ENCODE peak calls at places on chromosomes 3 and 15, in nine cellular contexts. One of them, this sample, is unnamed.

GRCh38 chr15:31516459-31516858 is 189.8 kb downstream of the KLF13 start:
- DNase-seq in heart left ventricle: no peak
- DNase-seq in stomach: no peak
- DNase-seq in breast epithelium: no peak
- DNase-seq in esophagus squamous epithelium: no peak
- DNase-seq in A549: no peak
- DNase-seq in tibial nerve: no peak
- DNase-seq in H54: no peak
- DNase-seq in ovary: no peak
- DNase-seq in this sample: peak

GRCh38 chr3:24020036-24020691 is 75.1 kb downstream of the NR1D2 start:
- DNase-seq in heart left ventricle: no peak
- DNase-seq in stomach: no peak
- DNase-seq in breast epithelium: no peak
- DNase-seq in esophagus squamous epithelium: no peak
- DNase-seq in A549: no peak
- DNase-seq in tibial nerve: no peak
- DNase-seq in H54: no peak
- DNase-seq in ovary: no peak
- DNase-seq in this sample: no peak

GRCh38 chr3:175411405-175411804 is 552.3 kb downstream of the NAALADL2 start:
- DNase-seq in heart left ventricle: no peak
- DNase-seq in stomach: no peak
- DNase-seq in breast epithelium: no peak
- DNase-seq in esophagus squamous epithelium: no peak
- DNase-seq in A549: no peak
- DNase-seq in tibial nerve: no peak
- DNase-seq in H54: no peak
- DNase-seq in ovary: no peak
- DNase-seq in this sample: no peak

GRCh38 chr15:31537770-31538592 is 211.3 kb downstream of the KLF13 start:
- DNase-seq in heart left ventricle: no peak
- DNase-seq in stomach: no peak
- DNase-seq in breast epithelium: no peak
- DNase-seq in esophagus squamous epithelium: no peak
- DNase-seq in A549: no peak
- DNase-seq in tibial nerve: no peak
- DNase-seq in H54: no peak
- DNase-seq in ovary: no peak
- DNase-seq in this sample: no peak

GRCh38 chr3:195065142-195065863 is 205.7 kb downstream of the XXYLT1 start:
- DNase-seq in heart left ventricle: peak
- DNase-seq in stomach: no peak
- DNase-seq in breast epithelium: no peak
- DNase-seq in esophagus squamous epithelium: no peak
- DNase-seq in A549: no peak
- DNase-seq in tibial nerve: no peak
- DNase-seq in H54: no peak
- DNase-seq in ovary: no peak
- DNase-seq in this sample: no peak

GRCh38 chr15:48494646-48495045 is 150.9 kb downstream of the FBN1 start:
- DNase-seq in heart left ventricle: no peak
- DNase-seq in stomach: no peak
- DNase-seq in breast epithelium: no peak
- DNase-seq in esophagus squamous epithelium: no peak
- DNase-seq in A549: no peak
- DNase-seq in tibial nerve: no peak
- DNase-seq in H54: no peak
- DNase-seq in ovary: no peak
- DNase-seq in this sample: no peak

GRCh38 chr3:52446631-52447511 is 2.0 kb upstream of the SEMA3G start:
- DNase-seq in heart left ventricle: peak
- DNase-seq in stomach: peak
- DNase-seq in breast epithelium: no peak
- DNase-seq in esophagus squamous epithelium: no peak
- DNase-seq in A549: no peak
- DNase-seq in tibial nerve: no peak
- DNase-seq in H54: peak
- DNase-seq in ovary: no peak
- DNase-seq in this sample: peak

GRCh38 chr3:111538687-111539086 is 3.3 kb upstream of the CD96 start:
- DNase-seq in heart left ventricle: no peak
- DNase-seq in stomach: no peak
- DNase-seq in breast epithelium: no peak
- DNase-seq in esophagus squamous epithelium: no peak
- DNase-seq in A549: no peak
- DNase-seq in tibial nerve: no peak
- DNase-seq in H54: no peak
- DNase-seq in ovary: no peak
- DNase-seq in this sample: no peak

GRCh38 chr3:72100626-72101187 is 315.8 kb upstream of the PROK2 start:
- DNase-seq in heart left ventricle: peak
- DNase-seq in stomach: peak
- DNase-seq in breast epithelium: no peak
- DNase-seq in esophagus squamous epithelium: peak
- DNase-seq in A549: peak
- DNase-seq in tibial nerve: peak
- DNase-seq in H54: peak
- DNase-seq in ovary: peak
- DNase-seq in this sample: peak

GRCh38 chr3:181726351-181727121 is 14.8 kb downstream of the SOX2 start:
- DNase-seq in heart left ventricle: no peak
- DNase-seq in stomach: peak
- DNase-seq in breast epithelium: no peak
- DNase-seq in esophagus squamous epithelium: no peak
- DNase-seq in A549: no peak
- DNase-seq in tibial nerve: no peak
- DNase-seq in H54: no peak
- DNase-seq in ovary: no peak
- DNase-seq in this sample: peak

GRCh38 chr3:23136054-23136453 is 67.1 kb upstream of the UBE2E2 start:
- DNase-seq in heart left ventricle: no peak
- DNase-seq in stomach: no peak
- DNase-seq in breast epithelium: no peak
- DNase-seq in esophagus squamous epithelium: no peak
- DNase-seq in A549: no peak
- DNase-seq in tibial nerve: no peak
- DNase-seq in H54: no peak
- DNase-seq in ovary: no peak
- DNase-seq in this sample: no peak

GRCh38 chr3:119774419-119774818 is 7.5 kb upstream of the NR1I2 start:
- DNase-seq in heart left ventricle: no peak
- DNase-seq in stomach: no peak
- DNase-seq in breast epithelium: no peak
- DNase-seq in esophagus squamous epithelium: no peak
- DNase-seq in A549: no peak
- DNase-seq in tibial nerve: no peak
- DNase-seq in H54: no peak
- DNase-seq in ovary: no peak
- DNase-seq in this sample: no peak

GRCh38 chr3:119763466-119763865 is 18.4 kb upstream of the NR1I2 start:
- DNase-seq in heart left ventricle: no peak
- DNase-seq in stomach: no peak
- DNase-seq in breast epithelium: no peak
- DNase-seq in esophagus squamous epithelium: no peak
- DNase-seq in A549: no peak
- DNase-seq in tibial nerve: no peak
- DNase-seq in H54: no peak
- DNase-seq in ovary: no peak
- DNase-seq in this sample: no peak

GRCh38 chr3:119769394-119770149 is 12.3 kb upstream of the NR1I2 start:
- DNase-seq in heart left ventricle: no peak
- DNase-seq in stomach: no peak
- DNase-seq in breast epithelium: no peak
- DNase-seq in esophagus squamous epithelium: no peak
- DNase-seq in A549: no peak
- DNase-seq in tibial nerve: no peak
- DNase-seq in H54: no peak
- DNase-seq in ovary: no peak
- DNase-seq in this sample: no peak

GRCh38 chr3:119767936-119768601 is 13.8 kb upstream of the NR1I2 start:
- DNase-seq in heart left ventricle: no peak
- DNase-seq in stomach: no peak
- DNase-seq in breast epithelium: no peak
- DNase-seq in esophagus squamous epithelium: no peak
- DNase-seq in A549: no peak
- DNase-seq in tibial nerve: no peak
- DNase-seq in H54: no peak
- DNase-seq in ovary: no peak
- DNase-seq in this sample: no peak

DNA sequence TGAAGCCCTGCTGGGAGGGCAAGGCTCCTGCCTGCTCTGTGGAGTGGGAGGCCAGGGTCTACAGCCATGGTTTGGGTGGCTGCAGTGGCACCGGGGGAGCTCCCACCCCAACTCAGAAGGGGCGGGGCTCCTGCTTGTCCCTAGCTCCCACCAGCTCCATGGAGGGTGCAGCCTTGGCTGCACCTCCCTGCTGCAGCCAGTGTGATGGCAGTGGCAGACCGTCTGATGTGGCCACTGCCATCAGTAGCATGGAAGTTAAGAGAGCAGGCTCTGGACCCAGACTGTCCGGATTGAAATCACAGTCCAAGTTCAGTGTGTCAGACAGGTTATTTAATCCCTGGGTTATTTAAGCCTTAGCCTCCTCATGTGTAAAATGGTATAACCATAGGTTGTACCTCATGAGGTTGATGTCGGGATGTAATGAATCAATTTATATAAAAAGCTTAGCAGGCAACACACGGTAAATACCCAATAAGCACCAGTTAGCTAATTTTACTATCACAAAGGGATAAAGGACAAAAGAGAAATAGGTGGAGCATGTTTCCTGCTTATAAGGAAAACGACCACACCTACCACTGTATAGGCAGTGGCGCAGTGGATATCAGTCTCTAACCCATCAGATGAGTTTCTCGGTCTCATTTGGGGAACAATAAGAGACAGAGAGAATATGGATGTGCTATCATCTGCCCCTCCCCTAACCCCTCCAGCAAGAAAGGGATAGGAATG is 13.1 kb upstream of the NR1I2 start:
- DNase-seq in heart left ventricle: no peak
- DNase-seq in stomach: no peak
- DNase-seq in breast epithelium: no peak
- DNase-seq in esophagus squamous epithelium: no peak
- DNase-seq in A549: no peak
- DNase-seq in tibial nerve: no peak
- DNase-seq in H54: no peak
- DNase-seq in ovary: no peak
- DNase-seq in this sample: no peak
- TF ChIP-seq POLR2A in heart left ventricle: no peak
- TF ChIP-seq POLR2A in stomach: no peak
- TF ChIP-seq POLR2A in breast epithelium: no peak
- TF ChIP-seq POLR2A in esophagus squamous epithelium: no peak
- TF ChIP-seq POLR2A in A549: no peak
- TF ChIP-seq POLR2A in tibial nerve: no peak
- TF ChIP-seq POLR2A in H54: no peak
- TF ChIP-seq POLR2A in ovary: no peak
- TF ChIP-seq POLR2A in this sample: no peak

GRCh38 chr3:177195941-177196472 is 1.3 kb downstream of the TBL1XR1 start:
- DNase-seq in heart left ventricle: no peak
- DNase-seq in stomach: no peak
- DNase-seq in breast epithelium: no peak
- DNase-seq in esophagus squamous epithelium: no peak
- DNase-seq in A549: no peak
- DNase-seq in tibial nerve: no peak
- DNase-seq in H54: peak
- DNase-seq in ovary: no peak
- DNase-seq in this sample: peak
- TF ChIP-seq POLR2A in heart left ventricle: no peak
- TF ChIP-seq POLR2A in stomach: no peak
- TF ChIP-seq POLR2A in breast epithelium: no peak
- TF ChIP-seq POLR2A in esophagus squamous epithelium: no peak
- TF ChIP-seq POLR2A in A549: no peak
- TF ChIP-seq POLR2A in tibial nerve: no peak
- TF ChIP-seq POLR2A in H54: no peak
- TF ChIP-seq POLR2A in ovary: no peak
- TF ChIP-seq POLR2A in this sample: no peak

GRCh38 chr3:146160233-146160963 is 586 bp downstream of the PLOD2 start:
- DNase-seq in heart left ventricle: no peak
- DNase-seq in stomach: peak
- DNase-seq in breast epithelium: peak
- DNase-seq in esophagus squamous epithelium: no peak
- DNase-seq in A549: peak
- DNase-seq in tibial nerve: peak
- DNase-seq in H54: peak
- DNase-seq in ovary: peak
- DNase-seq in this sample: peak

GRCh38 chr3:146159616-146160232 is 1.3 kb downstream of the PLOD2 start:
- DNase-seq in heart left ventricle: no peak
- DNase-seq in stomach: no peak
- DNase-seq in breast epithelium: no peak
- DNase-seq in esophagus squamous epithelium: no peak
- DNase-seq in A549: no peak
- DNase-seq in tibial nerve: no peak
- DNase-seq in H54: no peak
- DNase-seq in ovary: no peak
- DNase-seq in this sample: no peak

GRCh38 chr3:146161725-146162047 is 702 bp upstream of the PLOD2 start:
- DNase-seq in heart left ventricle: no peak
- DNase-seq in stomach: peak
- DNase-seq in breast epithelium: no peak
- DNase-seq in esophagus squamous epithelium: no peak
- DNase-seq in A549: no peak
- DNase-seq in tibial nerve: no peak
- DNase-seq in H54: peak
- DNase-seq in ovary: peak
- DNase-seq in this sample: no peak

GRCh38 chr3:146162561-146162960 is 1.6 kb upstream of the PLOD2 start:
- DNase-seq in heart left ventricle: no peak
- DNase-seq in stomach: no peak
- DNase-seq in breast epithelium: no peak
- DNase-seq in esophagus squamous epithelium: no peak
- DNase-seq in A549: no peak
- DNase-seq in tibial nerve: no peak
- DNase-seq in H54: no peak
- DNase-seq in ovary: peak
- DNase-seq in this sample: no peak

GRCh38 chr3:146160964-146161724 is at the start of gene PLOD2:
- DNase-seq in heart left ventricle: peak
- DNase-seq in stomach: peak
- DNase-seq in breast epithelium: peak
- DNase-seq in esophagus squamous epithelium: no peak
- DNase-seq in A549: peak
- DNase-seq in tibial nerve: peak
- DNase-seq in H54: peak
- DNase-seq in ovary: peak
- DNase-seq in this sample: peak
- TF ChIP-seq POLR2A in heart left ventricle: no peak
- TF ChIP-seq POLR2A in stomach: no peak
- TF ChIP-seq POLR2A in breast epithelium: no peak
- TF ChIP-seq POLR2A in esophagus squamous epithelium: no peak
- TF ChIP-seq POLR2A in A549: peak
- TF ChIP-seq POLR2A in tibial nerve: peak
- TF ChIP-seq POLR2A in H54: peak
- TF ChIP-seq POLR2A in ovary: peak
- TF ChIP-seq POLR2A in this sample: no peak

DNA sequence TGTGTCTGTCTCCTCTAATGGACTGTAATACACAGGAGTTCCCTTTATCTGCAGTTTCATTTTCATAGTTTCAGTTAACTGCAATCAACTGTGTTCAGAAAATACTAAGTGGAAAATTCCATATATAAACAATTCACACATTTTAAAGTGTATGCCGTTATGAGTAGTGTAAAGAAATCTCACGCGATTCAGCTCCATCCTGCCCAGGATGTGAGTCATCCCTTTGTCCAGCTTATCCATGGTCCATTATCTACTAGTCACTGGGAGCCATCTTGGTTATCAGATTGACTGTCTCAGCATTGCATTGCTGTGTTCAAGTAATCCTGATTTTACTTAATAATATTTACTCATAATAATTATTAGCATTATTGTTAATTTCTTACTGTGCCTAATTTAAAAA is 14.5 kb downstream of the ZPLD1 start:
- DNase-seq in heart left ventricle: no peak
- DNase-seq in stomach: no peak
- DNase-seq in breast epithelium: no peak
- DNase-seq in esophagus squamous epithelium: no peak
- DNase-seq in A549: no peak
- DNase-seq in tibial nerve: no peak
- DNase-seq in H54: no peak
- DNase-seq in ovary: no peak
- DNase-seq in this sample: no peak
- TF ChIP-seq POLR2A in heart left ventricle: no peak
- TF ChIP-seq POLR2A in stomach: no peak
- TF ChIP-seq POLR2A in breast epithelium: no peak
- TF ChIP-seq POLR2A in esophagus squamous epithelium: no peak
- TF ChIP-seq POLR2A in A549: no peak
- TF ChIP-seq POLR2A in tibial nerve: no peak
- TF ChIP-seq POLR2A in H54: no peak
- TF ChIP-seq POLR2A in ovary: no peak
- TF ChIP-seq POLR2A in this sample: no peak